ENCODE peak calls at places on chromosome 12, in eight cellular contexts. W, Z, S, H, V, E, B and R are unnamed samples.

GRCh38 chr12:129552996-129553750 is 350.7 kb downstream of the TMEM132D start:
- DNase-seq in W (no peak), Z (no peak), S (no peak), H (peak), V (no peak), E (no peak), B (no peak), R (no peak)

GRCh38 chr12:117897379-117898161 is 71.2 kb downstream of the KSR2 start:
- DNase-seq in W (no peak), Z (no peak), S (no peak), H (no peak), V (no peak), E (no peak), B (no peak), R (no peak)

GRCh38 chr12:89135976-89136634 is 216.2 kb downstream of the DUSP6 start:
- DNase-seq in W (peak), Z (peak), S (no peak), H (peak), V (no peak), E (peak), B (no peak), R (no peak)

GRCh38 chr12:96883571-96883970 is 23.5 kb upstream of the NEDD1 start:
- DNase-seq in W (peak), Z (no peak), S (no peak), H (no peak), V (no peak), E (no peak), B (no peak), R (no peak)

GRCh38 chr12:129911437-129912049 is 7.7 kb upstream of the TMEM132D start:
- DNase-seq in W (peak), Z (no peak), S (peak), H (peak), V (no peak), E (peak), B (peak), R (no peak)

GRCh38 chr12:68483592-68484373 is 126.9 kb upstream of the RAP1B start:
- DNase-seq in W (peak), Z (peak), S (no peak), H (peak), V (no peak), E (peak), B (peak), R (no peak)

GRCh38 chr12:47891356-47891755 is 13.4 kb downstream of the VDR start:
- DNase-seq in W (no peak), Z (no peak), S (no peak), H (no peak), V (no peak), E (no peak), B (no peak), R (no peak)

GRCh38 chr12:17802657-17803641 is 287.0 kb downstream of the RERGL start:
- DNase-seq in W (no peak), Z (no peak), S (no peak), H (no peak), V (no peak), E (no peak), B (no peak), R (no peak)

GRCh38 chr12:117507547-117507946 is 146.1 kb upstream of the NOS1 start:
- DNase-seq in W (no peak), Z (no peak), S (peak), H (no peak), V (no peak), E (no peak), B (no peak), R (no peak)

GRCh38 chr12:85155791-85156190 is 119.6 kb downstream of the LRRIQ1 start:
- DNase-seq in W (peak), Z (peak), S (peak), H (peak), V (no peak), E (peak), B (peak), R (no peak)

GRCh38 chr12:32641287-32641901 is 37.7 kb upstream of the DNM1L start:
- DNase-seq in W (no peak), Z (no peak), S (no peak), H (no peak), V (no peak), E (no peak), B (no peak), R (no peak)

GRCh38 chr12:122336015-122336946 is 70.0 kb upstream of the VPS33A start:
- DNase-seq in W (peak), Z (peak), S (no peak), H (peak), V (no peak), E (peak), B (peak), R (no peak)

GRCh38 chr12:42326466-42327226 is 679 bp downstream of the PPHLN1 start:
- DNase-seq in W (peak), Z (peak), S (no peak), H (peak), V (no peak), E (peak), B (peak), R (no peak)

GRCh38 chr12:60451457-60451856 is 855.6 kb downstream of the SLC16A7 start:
- DNase-seq in W (no peak), Z (no peak), S (no peak), H (no peak), V (no peak), E (no peak), B (no peak), R (no peak)

GRCh38 chr12:52217223-52217622 is 15.8 kb upstream of the KRT7 start:
- DNase-seq in W (no peak), Z (no peak), S (no peak), H (peak), V (peak), E (peak), B (no peak), R (peak)

GRCh38 chr12:89856431-89856830 is 147.8 kb upstream of the ATP2B1 start:
- DNase-seq in W (peak), Z (peak), S (no peak), H (no peak), V (no peak), E (peak), B (no peak), R (no peak)

GRCh38 chr12:57744194-57744776 is 554 bp upstream of the TSPAN31 start:
- DNase-seq in W (no peak), Z (no peak), S (no peak), H (no peak), V (peak), E (peak), B (peak), R (peak)

GRCh38 chr12:116876151-116876869 is 4.9 kb downstream of the HRK start:
- DNase-seq in W (no peak), Z (no peak), S (no peak), H (no peak), V (no peak), E (no peak), B (no peak), R (no peak)

GRCh38 chr12:4448943-4449861 is 3.6 kb upstream of the FGF6 start:
- DNase-seq in W (no peak), Z (no peak), S (no peak), H (peak), V (no peak), E (no peak), B (no peak), R (no peak)

GRCh38 chr12:119589634-119590033 is 3.9 kb upstream of the TMEM233 start:
- DNase-seq in W (no peak), Z (no peak), S (no peak), H (no peak), V (no peak), E (no peak), B (no peak), R (no peak)

GRCh38 chr12:51661199-51661598 is 70.2 kb downstream of the SCN8A start:
- DNase-seq in W (no peak), Z (no peak), S (no peak), H (no peak), V (no peak), E (no peak), B (no peak), R (no peak)

GRCh38 chr12:16581416-16581815 is 24.5 kb downstream of the LMO3 start:
- DNase-seq in W (no peak), Z (no peak), S (no peak), H (no peak), V (no peak), E (no peak), B (no peak), R (no peak)

GRCh38 chr12:51524386-51524901 is 66.6 kb upstream of the SCN8A start:
- DNase-seq in W (no peak), Z (no peak), S (no peak), H (no peak), V (no peak), E (no peak), B (no peak), R (no peak)

GRCh38 chr12:40614923-40615322 is 77.3 kb upstream of the CNTN1 start:
- DNase-seq in W (no peak), Z (no peak), S (no peak), H (no peak), V (no peak), E (no peak), B (no peak), R (no peak)

GRCh38 chr12:99959549-99960170 is 25.1 kb downstream of the ANKS1B start:
- DNase-seq in W (no peak), Z (no peak), S (peak), H (peak), V (no peak), E (peak), B (peak), R (no peak)

GRCh38 chr12:52870361-52871290 is 21.8 kb upstream of the KRT78 start:
- DNase-seq in W (peak), Z (peak), S (peak), H (peak), V (peak), E (peak), B (peak), R (no peak)

GRCh38 chr12:101666017-101666728 is 31.3 kb upstream of the CHPT1 start:
- DNase-seq in W (no peak), Z (no peak), S (no peak), H (no peak), V (no peak), E (no peak), B (no peak), R (no peak)

GRCh38 chr12:91883811-91884210 is 261.8 kb downstream of the BTG1 start:
- DNase-seq in W (no peak), Z (no peak), S (no peak), H (no peak), V (no peak), E (no peak), B (no peak), R (no peak)

GRCh38 chr12:26572131-26572530 is 260.9 kb downstream of the ITPR2 start:
- DNase-seq in W (no peak), Z (no peak), S (no peak), H (no peak), V (no peak), E (no peak), B (no peak), R (no peak)

GRCh38 chr12:93572712-93573551 is 457 bp downstream of the SOCS2 start:
- DNase-seq in W (peak), Z (peak), S (no peak), H (no peak), V (peak), E (no peak), B (peak), R (no peak)

GRCh38 chr12:30719060-30719459 is 23.4 kb upstream of the IPO8 start:
- DNase-seq in W (peak), Z (peak), S (no peak), H (peak), V (no peak), E (no peak), B (peak), R (no peak)

GRCh38 chr12:632102-632696 is 31.0 kb downstream of the NINJ2 start:
- DNase-seq in W (peak), Z (peak), S (no peak), H (peak), V (no peak), E (peak), B (peak), R (peak)